ENCODE peak calls at places on chromosomes 11 and 22, in four cellular contexts. N is caudate nucleus, Q is T-helper 2 cell, L is fibroblast of lung. H is an unnamed sample.

GRCh38 chr11:7019500-7020182 is 505 bp downstream of the ZNF214 start:
- DNase-seq in N (no peak), Q (no peak), L (no peak), H (no peak)

GRCh38 chr11:123454060-123454651 is 24.1 kb downstream of the GRAMD1B start:
- DNase-seq in N (no peak), Q (peak), L (no peak), H (peak)

GRCh38 chr11:33970984-33971466 is 79.1 kb upstream of the LMO2 start:
- DNase-seq in N (no peak), Q (no peak), L (peak), H (no peak)

GRCh38 chr11:35146711-35147110 is 7.7 kb downstream of the CD44 start:
- DNase-seq in N (no peak), Q (peak), L (no peak), H (no peak)

GRCh38 chr11:121414141-121414918 is 37.8 kb upstream of the SORL1 start:
- DNase-seq in N (no peak), Q (no peak), L (no peak), H (no peak)

GRCh38 chr11:110856340-110856739 is 144.1 kb upstream of the ARHGAP20 start:
- DNase-seq in N (no peak), Q (no peak), L (no peak), H (no peak)

GRCh38 chr22:42039271-42039670 is 31.3 kb downstream of the NAGA start:
- DNase-seq in N (no peak), Q (no peak), L (no peak), H (no peak)

GRCh38 chr22:31683181-31684105 is 21.4 kb upstream of the PISD start:
- DNase-seq in N (no peak), Q (no peak), L (no peak), H (no peak)

GRCh38 chr11:30465192-30465591 is 121.0 kb downstream of the MPPED2 start:
- DNase-seq in N (no peak), Q (no peak), L (no peak), H (no peak)

GRCh38 chr11:30935861-30936260 is 349.7 kb upstream of the MPPED2 start:
- DNase-seq in N (no peak), Q (no peak), L (no peak), H (no peak)

GRCh38 chr11:31397239-31397834 is 27.7 kb downstream of the DNAJC24 start:
- DNase-seq in N (no peak), Q (peak), L (peak), H (no peak)

GRCh38 chr11:94678236-94678635 is 89.9 kb upstream of the AMOTL1 start:
- DNase-seq in N (no peak), Q (no peak), L (no peak), H (no peak)

GRCh38 chr22:23053912-23054530 is 16.3 kb upstream of the GNAZ start:
- DNase-seq in N (no peak), Q (no peak), L (no peak), H (no peak)

GRCh38 chr11:35487532-35488078 is 37.8 kb downstream of the PAMR1 start:
- DNase-seq in N (no peak), Q (no peak), L (peak), H (no peak)

GRCh38 chr11:18912883-18913282 is 26.3 kb downstream of the MRGPRX1 start:
- DNase-seq in N (no peak), Q (no peak), L (no peak), H (no peak)

GRCh38 chr11:74641289-74641688 is 48.9 kb downstream of the POLD3 start:
- DNase-seq in N (no peak), Q (no peak), L (no peak), H (no peak)

GRCh38 chr22:46066691-46067090 is 83.6 kb upstream of the PPARA start:
- DNase-seq in N (no peak), Q (no peak), L (no peak), H (no peak)

GRCh38 chr11:28759311-28759710 is 651.1 kb downstream of the METTL15 start:
- DNase-seq in N (no peak), Q (no peak), L (no peak), H (no peak)

GRCh38 chr11:57240007-57240406 is 3.0 kb upstream of the APLNR start:
- DNase-seq in N (no peak), Q (no peak), L (no peak), H (no peak)

GRCh38 chr11:67372993-67373915 is at the start of gene CLCF1:
- DNase-seq in N (no peak), Q (peak), L (peak), H (peak)

GRCh38 chr11:8006349-8006977 is 19.3 kb downstream of the EIF3F start:
- DNase-seq in N (peak), Q (peak), L (peak), H (peak)

GRCh38 chr22:26656896-26657851 is at the start of gene MIAT:
- DNase-seq in N (peak), Q (peak), L (no peak), H (peak)

GRCh38 chr11:68749501-68750196 is 1.7 kb downstream of the TESMIN start:
- DNase-seq in N (no peak), Q (no peak), L (peak), H (no peak)

GRCh38 chr22:37485006-37485713 is 1.0 kb downstream of the MFNG start:
- DNase-seq in N (no peak), Q (peak), L (no peak), H (peak)

GRCh38 chr11:93904711-93905110 is 54.3 kb upstream of the VSTM5 start:
- DNase-seq in N (no peak), Q (no peak), L (no peak), H (no peak)

GRCh38 chr11:129611661-129612566 is 203.7 kb upstream of the TMEM45B start:
- DNase-seq in N (no peak), Q (peak), L (no peak), H (no peak)

GRCh38 chr11:71428861-71429435 is 19.2 kb downstream of the DHCR7 start:
- DNase-seq in N (no peak), Q (no peak), L (peak), H (no peak)

GRCh38 chr11:1193326-1194230 is 29.3 kb upstream of the MUC5B start:
- DNase-seq in N (no peak), Q (no peak), L (no peak), H (no peak)

GRCh38 chr11:74154621-74155281 is 16.1 kb downstream of the C2CD3 start:
- DNase-seq in N (no peak), Q (no peak), L (peak), H (no peak)

GRCh38 chr22:22944268-22944985 is 56.8 kb downstream of the IGLL5 start:
- DNase-seq in N (no peak), Q (no peak), L (no peak), H (no peak)

GRCh38 chr22:43154887-43155536 is 3.7 kb downstream of the TSPO start:
- DNase-seq in N (no peak), Q (no peak), L (no peak), H (no peak)

GRCh38 chr22:24592144-24592845 is 578 bp downstream of the LRRC75B start:
- DNase-seq in N (peak), Q (no peak), L (peak), H (no peak)

GRCh38 chr22:35630387-35630793 is 13.3 kb upstream of the MB start:
- DNase-seq in N (no peak), Q (peak), L (peak), H (no peak)

GRCh38 chr22:42645341-42645937 is 3.8 kb downstream of the CYB5R3 start:
- DNase-seq in N (no peak), Q (no peak), L (no peak), H (no peak)

GRCh38 chr11:121466063-121466794 is 13.5 kb upstream of the SORL1-AS1 start:
- DNase-seq in N (peak), Q (peak), L (peak), H (no peak)

GRCh38 chr11:71136095-71136845 is 116.1 kb downstream of the SHANK2 start:
- DNase-seq in N (no peak), Q (no peak), L (no peak), H (no peak)

H was measured in activated T-helper 1 cell treated with anti-CD3 and anti-CD28 coated beads, Interleukin-12 subunit alpha, Interleukin-12 subunit beta, Interleukin-2, Interleukin-4 antibody, amounts not matched to agents 30 ng/mL and 10 ng/mL and 1 ng/mL, durations not matched to agents 14 hours and 24 hours and 36 hours.